ENCODE peak calls at places on chromosome 21, in five cellular contexts. C is SHP77; W is activated CD4-positive, alpha-beta T cell treated with anti-CD3 and anti-CD28 coated beads for 48 hours; X is cardiac muscle cell; B is BJ. K is an unnamed sample.

GRCh38 chr21:32705139-32705538 is 22.7 kb downstream of the SYNJ1 start:
- DNase-seq in C (no peak), W (no peak), X (peak; percentile 28), B (no peak), K (no peak)

GRCh38 chr21:35326677-35327076 is 277.6 kb upstream of the RUNX1 start:
- DNase-seq in C (no peak), W (no peak), X (peak; percentile 35), B (peak; percentile 81), K (no peak)

GRCh38 chr21:45471229-45472052 is 66.5 kb downstream of the COL18A1 start:
- DNase-seq in C (no peak), W (no peak), X (peak; percentile 92), B (peak; percentile 83), K (no peak)

GRCh38 chr21:27202301-27202700 is 235.4 kb upstream of the ADAMTS5 start:
- DNase-seq in C (no peak), W (no peak), X (no peak), B (no peak), K (no peak)

GRCh38 chr21:46050651-46051378 is 47.1 kb upstream of the COL6A2 start:
- DNase-seq in C (no peak), W (no peak), X (no peak), B (no peak), K (no peak)

GRCh38 chr21:28745131-28746055 is 247.3 kb downstream of the LTN1 start:
- DNase-seq in C (peak; percentile 61), W (peak; percentile 79), X (peak; percentile 94), B (peak; percentile 45), K (peak; percentile 72)

GRCh38 chr21:16125274-16125673 is 395.5 kb downstream of the USP25 start:
- DNase-seq in C (no peak), W (no peak), X (no peak), B (peak; percentile 62), K (no peak)

GRCh38 chr21:16020878-16021277 is 291.1 kb downstream of the USP25 start:
- DNase-seq in C (no peak), W (no peak), X (no peak), B (no peak), K (no peak)

GRCh38 chr21:25637846-25638245 is 1.2 kb upstream of the JAM2 start:
- DNase-seq in C (no peak), W (no peak), X (no peak), B (no peak), K (no peak)

GRCh38 chr21:43634618-43635017 is 24.7 kb downstream of the HSF2BP start:
- DNase-seq in C (no peak), W (no peak), X (no peak), B (no peak), K (no peak)

GRCh38 chr21:45016031-45016430 is 58.3 kb upstream of the ADARB1 start:
- DNase-seq in C (no peak), W (no peak), X (no peak), B (no peak), K (no peak)

GRCh38 chr21:46099476-46099875 is 1.6 kb downstream of the COL6A2 start:
- DNase-seq in C (no peak), W (no peak), X (peak; percentile 50), B (no peak), K (no peak)

GRCh38 chr21:15566692-15567091 is 163.1 kb upstream of the USP25 start:
- DNase-seq in C (no peak), W (no peak), X (no peak), B (no peak), K (no peak)

GRCh38 chr21:45818276-45818903 is 163.2 kb upstream of the COL6A1 start:
- DNase-seq in C (peak; percentile 63), W (peak; percentile 33), X (peak; percentile 75), B (peak; percentile 45), K (no peak)

GRCh38 chr21:32381571-32381970 is 11.2 kb downstream of the URB1 start:
- DNase-seq in C (no peak), W (no peak), X (no peak), B (no peak), K (no peak)

GRCh38 chr21:37710555-37711293 is 205.5 kb downstream of the KCNJ6 start:
- DNase-seq in C (peak; percentile 76), W (no peak), X (peak; percentile 7), B (no peak), K (no peak)

GRCh38 chr21:45468051-45468970 is 63.3 kb downstream of the COL18A1 start:
- DNase-seq in C (no peak), W (no peak), X (no peak), B (no peak), K (no peak)

GRCh38 chr21:32908529-32908928 is 117.2 kb upstream of the OLIG2 start:
- DNase-seq in C (no peak), W (no peak), X (no peak), B (no peak), K (no peak)

GRCh38 chr21:41166947-41167346 is 1.0 kb upstream of the BACE2 start:
- DNase-seq in C (no peak), W (no peak), X (peak; percentile 18), B (no peak), K (no peak)

GRCh38 chr21:36684957-36685714 is 13.8 kb upstream of the SIM2 start:
- DNase-seq in C (no peak), W (no peak), X (no peak), B (no peak), K (no peak)

GRCh38 chr21:36379236-36379635 is 6.0 kb upstream of the CHAF1B start:
- DNase-seq in C (no peak), W (no peak), X (no peak), B (no peak), K (no peak)

GRCh38 chr21:43764576-43765495 is 11.3 kb downstream of the CSTB start:
- DNase-seq in C (no peak), W (no peak), X (no peak), B (no peak), K (no peak)

GRCh38 chr21:31045841-31046240 is 7.6 kb upstream of the KRTAP19-8 start:
- DNase-seq in C (no peak), W (no peak), X (no peak), B (no peak), K (no peak)

GRCh38 chr21:36647279-36648093 is 51.4 kb upstream of the SIM2 start:
- DNase-seq in C (no peak), W (no peak), X (peak; percentile 60), B (no peak), K (no peak)

GRCh38 chr21:42277593-42277992 is 37.6 kb downstream of the TFF3 start:
- DNase-seq in C (no peak), W (no peak), X (no peak), B (no peak), K (no peak)

GRCh38 chr21:43645414-43645891 is 13.8 kb downstream of the HSF2BP start:
- DNase-seq in C (peak; percentile 70), W (peak; percentile 39), X (peak; percentile 89), B (no peak), K (peak; percentile 13)

GRCh38 chr21:14595449-14595848 is 49.3 kb upstream of the SAMSN1 start:
- DNase-seq in C (no peak), W (no peak), X (no peak), B (no peak), K (no peak)